ENCODE peak calls at places on chromosomes 3 and 15, in four cellular contexts. One of them, this sample, is unnamed.

GRCh38 chr15:70048196-70048565 is 49.5 kb downstream of the TLE3 start:
- DNase-seq in fibroblast of mammary gland: no peak
- DNase-seq in CD8-positive, alpha-beta T cell: no peak
- DNase-seq in BE2C: peak; percentile 3
- DNase-seq in this sample: no peak

GRCh38 chr15:68574051-68574450 is 4.7 kb upstream of the CORO2B start:
- DNase-seq in fibroblast of mammary gland: no peak
- DNase-seq in CD8-positive, alpha-beta T cell: no peak
- DNase-seq in BE2C: no peak
- DNase-seq in this sample: no peak

GRCh38 chr15:95267476-95267875 is 1036.1 kb downstream of the MCTP2 start:
- DNase-seq in fibroblast of mammary gland: peak; percentile 67
- DNase-seq in CD8-positive, alpha-beta T cell: no peak
- DNase-seq in BE2C: no peak
- DNase-seq in this sample: no peak

GRCh38 chr15:67707520-67708283 is 117.6 kb upstream of the SKOR1 start:
- DNase-seq in fibroblast of mammary gland: no peak
- DNase-seq in CD8-positive, alpha-beta T cell: no peak
- DNase-seq in BE2C: no peak
- DNase-seq in this sample: no peak

GRCh38 chr3:100588251-100588650 is 21.1 kb upstream of the ADGRG7 start:
- DNase-seq in fibroblast of mammary gland: no peak
- DNase-seq in CD8-positive, alpha-beta T cell: no peak
- DNase-seq in BE2C: no peak
- DNase-seq in this sample: no peak

GRCh38 chr15:48566669-48567068 is 78.8 kb downstream of the FBN1 start:
- DNase-seq in fibroblast of mammary gland: peak; percentile 88
- DNase-seq in CD8-positive, alpha-beta T cell: no peak
- DNase-seq in BE2C: no peak
- DNase-seq in this sample: no peak

GRCh38 chr15:37016287-37016686 is 84.1 kb downstream of the MEIS2 start:
- DNase-seq in fibroblast of mammary gland: peak; percentile 97
- DNase-seq in CD8-positive, alpha-beta T cell: no peak
- DNase-seq in BE2C: no peak
- DNase-seq in this sample: no peak

GRCh38 chr3:42216820-42217416 is 49.1 kb downstream of the CCK start:
- DNase-seq in fibroblast of mammary gland: peak; percentile 38
- DNase-seq in CD8-positive, alpha-beta T cell: peak; percentile 72
- DNase-seq in BE2C: no peak
- DNase-seq in this sample: no peak

GRCh38 chr15:93245616-93246122 is 156.7 kb upstream of the RGMA start:
- DNase-seq in fibroblast of mammary gland: no peak
- DNase-seq in CD8-positive, alpha-beta T cell: no peak
- DNase-seq in BE2C: no peak
- DNase-seq in this sample: peak; percentile 36

GRCh38 chr3:10393514-10393913 is 72.6 kb upstream of the SEC13 start:
- DNase-seq in fibroblast of mammary gland: no peak
- DNase-seq in CD8-positive, alpha-beta T cell: no peak
- DNase-seq in BE2C: no peak
- DNase-seq in this sample: no peak

GRCh38 chr3:70358978-70359580 is 46.6 kb upstream of the MDFIC2 start:
- DNase-seq in fibroblast of mammary gland: peak; percentile 43
- DNase-seq in CD8-positive, alpha-beta T cell: no peak
- DNase-seq in BE2C: peak; percentile 12
- DNase-seq in this sample: no peak

GRCh38 chr15:79102595-79102994 is 12.0 kb upstream of the RASGRF1 start:
- DNase-seq in fibroblast of mammary gland: no peak
- DNase-seq in CD8-positive, alpha-beta T cell: no peak
- DNase-seq in BE2C: no peak
- DNase-seq in this sample: no peak

GRCh38 chr15:85869124-85869523 is 74.4 kb upstream of the KLHL25 start:
- DNase-seq in fibroblast of mammary gland: no peak
- DNase-seq in CD8-positive, alpha-beta T cell: no peak
- DNase-seq in BE2C: no peak
- DNase-seq in this sample: no peak

GRCh38 chr3:124860599-124860998 is 26.6 kb downstream of the ITGB5 start:
- DNase-seq in fibroblast of mammary gland: peak; percentile 97
- DNase-seq in CD8-positive, alpha-beta T cell: no peak
- DNase-seq in BE2C: peak; percentile 25
- DNase-seq in this sample: no peak

GRCh38 chr15:28113426-28114113 is 14.5 kb upstream of the OCA2 start:
- DNase-seq in fibroblast of mammary gland: no peak
- DNase-seq in CD8-positive, alpha-beta T cell: no peak
- DNase-seq in BE2C: no peak
- DNase-seq in this sample: no peak

GRCh38 chr3:14780927-14781507 is 37.7 kb upstream of the FGD5 start:
- DNase-seq in fibroblast of mammary gland: peak; percentile 48
- DNase-seq in CD8-positive, alpha-beta T cell: no peak
- DNase-seq in BE2C: peak; percentile 60
- DNase-seq in this sample: peak; percentile 75

DNA sequence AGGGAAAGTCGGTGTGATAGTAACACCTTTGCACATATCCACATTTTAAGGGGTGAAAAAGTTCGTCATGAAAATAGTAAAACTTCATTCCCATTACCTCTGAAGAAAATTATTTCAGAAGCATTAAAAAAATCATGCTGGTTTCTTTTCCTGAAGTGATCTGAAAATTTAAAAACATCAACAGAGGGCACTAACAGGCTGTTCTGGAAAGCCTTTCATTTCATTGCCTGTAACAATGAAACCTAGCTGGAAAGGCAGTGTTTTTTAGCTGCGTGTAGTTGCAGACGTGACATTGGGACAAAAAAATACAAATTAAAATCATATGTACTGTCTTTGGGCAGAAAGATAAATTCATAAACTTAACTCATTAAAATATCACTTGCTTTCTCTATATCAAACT is 993.8 kb downstream of the GBE1 start:
- DNase-seq in fibroblast of mammary gland: no peak
- DNase-seq in CD8-positive, alpha-beta T cell: no peak
- DNase-seq in BE2C: no peak
- DNase-seq in this sample: no peak
- TF ChIP-seq CTCF in fibroblast of mammary gland: no peak
- TF ChIP-seq CTCF in CD8-positive, alpha-beta T cell: no peak
- TF ChIP-seq CTCF in BE2C: peak; percentile 44
- TF ChIP-seq CTCF in this sample: no peak

GRCh38 chr3:4332111-4332510 is 28.9 kb downstream of the SETMAR start:
- DNase-seq in fibroblast of mammary gland: no peak
- DNase-seq in CD8-positive, alpha-beta T cell: no peak
- DNase-seq in BE2C: no peak
- DNase-seq in this sample: no peak

GRCh38 chr3:4332991-4333390 is 29.8 kb downstream of the SETMAR start:
- DNase-seq in fibroblast of mammary gland: no peak
- DNase-seq in CD8-positive, alpha-beta T cell: no peak
- DNase-seq in BE2C: no peak
- DNase-seq in this sample: no peak

GRCh38 chr3:4332574-4332973 is 29.4 kb downstream of the SETMAR start:
- DNase-seq in fibroblast of mammary gland: no peak
- DNase-seq in CD8-positive, alpha-beta T cell: no peak
- DNase-seq in BE2C: no peak
- DNase-seq in this sample: no peak

GRCh38 chr3:4335840-4336579 is 32.8 kb downstream of the SETMAR start:
- DNase-seq in fibroblast of mammary gland: no peak
- DNase-seq in CD8-positive, alpha-beta T cell: no peak
- DNase-seq in BE2C: peak; percentile 6
- DNase-seq in this sample: no peak

DNA sequence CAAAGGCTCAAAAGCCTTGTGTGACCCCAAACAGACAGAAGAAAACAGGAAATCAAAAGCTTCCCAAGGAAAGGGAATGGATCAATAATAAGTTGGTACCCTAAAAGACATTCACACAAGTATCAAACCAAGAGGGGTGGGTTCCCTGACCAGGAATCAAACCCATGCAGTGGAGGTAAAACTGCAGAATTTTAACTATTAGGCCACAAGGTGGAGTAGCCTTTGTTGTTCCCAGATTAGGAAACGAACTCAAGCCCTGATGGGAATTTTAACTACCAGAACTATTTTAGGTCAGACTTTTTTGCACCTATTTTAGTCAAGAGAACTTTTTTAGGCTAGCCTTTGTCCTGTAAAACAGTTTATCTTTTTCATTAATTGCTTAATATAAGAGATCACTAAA is 31.4 kb downstream of the SETMAR start:
- DNase-seq in fibroblast of mammary gland: no peak
- DNase-seq in CD8-positive, alpha-beta T cell: no peak
- DNase-seq in BE2C: no peak
- DNase-seq in this sample: no peak
- TF ChIP-seq CTCF in fibroblast of mammary gland: peak; percentile 7
- TF ChIP-seq CTCF in CD8-positive, alpha-beta T cell: no peak
- TF ChIP-seq CTCF in BE2C: peak; percentile 17
- TF ChIP-seq CTCF in this sample: peak; percentile 14

DNA sequence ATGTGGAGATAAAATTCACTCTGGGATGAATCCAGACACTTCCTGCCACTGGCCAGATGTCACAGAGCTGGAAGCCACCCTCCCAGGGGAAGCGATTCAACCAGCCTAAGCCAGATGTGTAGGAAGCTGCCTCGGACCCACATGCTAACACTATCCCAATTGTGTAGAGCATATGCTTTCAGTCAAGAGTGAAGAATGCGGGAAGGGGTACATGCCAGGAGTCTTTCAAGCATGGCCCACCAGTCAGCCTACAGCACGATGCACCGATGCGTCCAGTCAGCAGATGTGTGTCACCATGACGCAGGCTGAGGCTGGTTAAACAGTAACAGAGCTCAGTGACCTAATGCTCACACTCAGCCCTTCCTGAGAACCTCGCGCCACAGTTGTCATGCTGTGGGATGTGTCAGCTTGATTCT is 38.8 kb upstream of the BNC1 start:
- DNase-seq in fibroblast of mammary gland: peak; percentile 99
- DNase-seq in CD8-positive, alpha-beta T cell: no peak
- DNase-seq in BE2C: no peak
- DNase-seq in this sample: peak; percentile 26
- TF ChIP-seq CTCF in fibroblast of mammary gland: no peak
- TF ChIP-seq CTCF in CD8-positive, alpha-beta T cell: no peak
- TF ChIP-seq CTCF in BE2C: no peak
- TF ChIP-seq CTCF in this sample: no peak

DNA sequence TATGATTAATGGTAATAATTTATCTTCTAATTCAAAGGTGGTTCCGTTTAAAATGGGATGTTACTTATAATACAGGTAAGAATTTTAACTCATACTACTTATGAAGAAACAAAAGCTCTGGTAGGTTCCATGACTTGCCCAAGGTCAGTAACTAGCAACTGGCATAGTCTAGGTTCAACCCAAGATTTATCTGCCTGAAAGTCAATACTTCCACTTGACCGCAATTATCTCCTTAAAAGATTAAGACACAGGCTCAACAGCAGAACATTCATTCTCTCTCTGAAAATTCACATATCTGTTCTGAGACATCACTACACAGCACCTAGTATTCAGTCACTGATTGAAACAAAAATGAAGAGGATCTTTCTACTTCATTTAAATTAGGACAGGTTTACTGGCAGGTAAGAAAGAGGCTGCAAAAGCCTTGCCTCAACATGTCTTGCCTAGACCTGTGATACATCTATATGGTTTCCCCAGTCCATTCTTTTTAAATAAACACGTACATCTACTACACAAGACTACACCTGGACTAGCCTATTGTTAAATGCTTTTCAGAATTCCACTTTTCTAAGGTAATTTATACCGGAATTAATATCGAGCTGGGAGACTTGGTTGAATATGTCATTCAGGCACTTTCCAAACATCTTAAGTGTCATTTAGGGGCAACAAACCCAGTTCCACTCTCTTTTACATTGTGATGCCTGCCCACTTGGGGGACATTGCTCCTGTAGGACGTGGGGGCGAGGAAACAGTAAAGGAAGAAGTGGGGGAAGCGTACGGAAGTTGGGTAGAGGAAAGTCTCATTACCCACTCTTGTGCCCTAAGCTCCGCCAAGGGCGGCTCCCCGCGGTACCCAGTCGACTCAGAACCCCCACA is 1.1 kb downstream of the CSNK1G1 start:
- DNase-seq in fibroblast of mammary gland: no peak
- DNase-seq in CD8-positive, alpha-beta T cell: no peak
- DNase-seq in BE2C: no peak
- DNase-seq in this sample: no peak
- TF ChIP-seq CTCF in fibroblast of mammary gland: no peak
- TF ChIP-seq CTCF in CD8-positive, alpha-beta T cell: no peak
- TF ChIP-seq CTCF in BE2C: no peak
- TF ChIP-seq CTCF in this sample: no peak

This sample was measured in glutamatergic neuron.